ENCODE peak calls at places on chromosomes 1 and 21, in ten cellular contexts. W, V, F, G, Z, K, C, U, H and S are unnamed samples.

GRCh38 chr1:213008564-213008963 is 7.1 kb downstream of the ANGEL2 start:
- DNase-seq in W (no peak), V (no peak), F (no peak), G (no peak), Z (no peak), K (no peak), C (no peak), U (no peak), H (no peak), S (no peak)

GRCh38 chr1:6006882-6007281 is 14.7 kb upstream of the NPHP4 start:
- DNase-seq in W (no peak), V (no peak), F (peak; percentile 34), G (no peak), Z (no peak), K (no peak), C (peak; percentile 70), U (no peak), H (no peak), S (no peak)

GRCh38 chr1:173107696-173108095 is 57.0 kb upstream of the TNFSF18 start:
- DNase-seq in W (no peak), V (no peak), F (no peak), G (no peak), Z (no peak), K (no peak), C (no peak), U (no peak), H (no peak), S (no peak)

GRCh38 chr1:175725684-175726083 is 17.7 kb downstream of the TNR start:
- DNase-seq in W (peak; percentile 78), V (peak; percentile 7), F (no peak), G (no peak), Z (peak; percentile 15), K (no peak), C (no peak), U (peak; percentile 17), H (no peak), S (no peak)

GRCh38 chr1:3631330-3631729 is 6.5 kb downstream of the TPRG1L start:
- DNase-seq in W (no peak), V (no peak), F (peak; percentile 50), G (no peak), Z (no peak), K (no peak), C (no peak), U (no peak), H (no peak), S (no peak)

GRCh38 chr1:170536924-170537551 is 5.1 kb downstream of the GORAB start:
- DNase-seq in W (no peak), V (peak; percentile 7), F (no peak), G (no peak), Z (peak; percentile 55), K (no peak), C (no peak), U (no peak), H (no peak), S (no peak)

GRCh38 chr1:246647513-246647912 is 76.7 kb upstream of the SCCPDH start:
- DNase-seq in W (no peak), V (peak; percentile 34), F (no peak), G (no peak), Z (peak; percentile 17), K (no peak), C (no peak), U (no peak), H (peak; percentile 15), S (no peak)

GRCh38 chr21:29610960-29611359 is 312.2 kb downstream of the BACH1 start:
- DNase-seq in W (no peak), V (peak; percentile 1), F (no peak), G (no peak), Z (peak; percentile 8), K (no peak), C (no peak), U (no peak), H (no peak), S (peak; percentile 67)

GRCh38 chr1:226457307-226457712 is 49.4 kb upstream of the PARP1 start:
- DNase-seq in W (no peak), V (peak; percentile 3), F (no peak), G (peak; percentile 59), Z (peak; percentile 33), K (no peak), C (no peak), U (no peak), H (no peak), S (no peak)

GRCh38 chr1:59903136-59903754 is 23.3 kb downstream of the CYP2J2 start:
- DNase-seq in W (peak; percentile 12), V (peak; percentile 20), F (no peak), G (no peak), Z (peak; percentile 38), K (peak; percentile 27), C (no peak), U (no peak), H (no peak), S (no peak)

GRCh38 chr1:40344597-40344996 is 27.5 kb upstream of the COL9A2 start:
- DNase-seq in W (no peak), V (peak; percentile 65), F (peak; percentile 62), G (peak; percentile 32), Z (peak; percentile 66), K (peak; percentile 54), C (no peak), U (no peak), H (no peak), S (peak; percentile 31)

GRCh38 chr1:225424562-225425210 is 3.2 kb downstream of the LBR start:
- DNase-seq in W (no peak), V (peak; percentile 20), F (no peak), G (no peak), Z (peak; percentile 50), K (no peak), C (no peak), U (peak; percentile 12), H (no peak), S (no peak)
- H3K4me3 ChIP-seq in W (no peak overlapping the region), V (no peak overlapping the region), F (no peak overlapping the region), G (peak overlapping the region; percentile 93), Z (no peak overlapping the region), K (no peak overlapping the region), C (peak overlapping the region; percentile 13), U (peak overlapping the region; percentile 94), H (no peak overlapping the region), S (no peak overlapping the region)

GRCh38 chr21:44752701-44753235 is 41.4 kb upstream of the TSPEAR start:
- DNase-seq in W (no peak), V (no peak), F (no peak), G (no peak), Z (peak; percentile 46), K (no peak), C (no peak), U (peak; percentile 61), H (no peak), S (no peak)

GRCh38 chr21:44756416-44757185 is 45.0 kb downstream of the UBE2G2 start:
- DNase-seq in W (no peak), V (no peak), F (no peak), G (no peak), Z (peak; percentile 62), K (no peak), C (no peak), U (no peak), H (no peak), S (no peak)

GRCh38 chr21:44753357-44753756 is 42.0 kb upstream of the TSPEAR start:
- DNase-seq in W (no peak), V (no peak), F (no peak), G (no peak), Z (no peak), K (no peak), C (no peak), U (no peak), H (no peak), S (no peak)

GRCh38 chr21:44757731-44758130 is 43.9 kb downstream of the UBE2G2 start:
- DNase-seq in W (no peak), V (no peak), F (no peak), G (no peak), Z (no peak), K (no peak), C (no peak), U (no peak), H (no peak), S (no peak)

GRCh38 chr21:44755227-44755626 is 43.9 kb upstream of the TSPEAR start:
- DNase-seq in W (no peak), V (peak; percentile 50), F (no peak), G (no peak), Z (peak; percentile 44), K (no peak), C (no peak), U (no peak), H (no peak), S (no peak)
- H3K4me3 ChIP-seq in W (no peak overlapping the region), V (no peak overlapping the region), F (no peak overlapping the region), G (no peak overlapping the region), Z (no peak overlapping the region), K (no peak overlapping the region), C (no peak overlapping the region), U (no peak overlapping the region), H (no peak overlapping the region), S (no peak overlapping the region)

DNA sequence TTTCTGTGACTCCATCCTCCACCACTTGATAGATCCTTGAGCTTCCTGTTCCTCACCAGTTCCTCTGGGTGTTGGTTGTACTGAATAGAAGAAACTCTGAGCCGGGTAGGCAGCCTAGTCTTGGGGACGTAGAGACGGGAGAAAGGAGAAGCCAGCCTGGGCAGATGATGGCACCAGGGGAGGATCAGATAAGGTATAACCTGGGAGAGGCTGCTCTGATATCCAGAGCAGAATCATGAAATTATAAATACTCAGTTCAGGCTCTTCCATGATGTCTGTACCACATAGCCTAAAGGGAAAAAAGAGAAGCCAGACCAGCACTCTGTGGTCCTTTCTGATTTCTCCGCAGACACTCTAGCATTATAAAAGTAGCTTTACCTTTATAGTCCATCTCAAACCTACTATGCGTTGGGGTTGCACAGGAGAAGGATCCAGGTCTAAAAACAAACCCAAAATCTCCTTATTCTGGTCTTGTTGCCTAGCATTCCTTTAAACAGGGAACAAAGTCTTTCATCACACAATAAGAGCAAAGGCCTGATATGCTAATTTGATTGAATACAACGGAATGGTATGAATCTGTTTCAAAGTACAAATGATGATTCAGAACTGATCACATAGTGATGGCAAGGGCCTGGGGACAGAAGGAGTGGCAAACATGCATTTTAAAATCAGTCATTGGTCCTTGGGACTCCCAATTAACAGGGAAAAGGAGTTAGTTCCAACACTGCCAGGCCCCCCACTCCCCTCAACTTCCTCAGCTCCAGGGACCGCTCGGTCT is 1.2 kb upstream of the CD34 start:
- DNase-seq in W (no peak), V (no peak), F (no peak), G (no peak), Z (peak; percentile 47), K (no peak), C (no peak), U (no peak), H (no peak), S (no peak)
- H3K4me3 ChIP-seq in W (no peak overlapping the region), V (no peak overlapping the region), F (no peak overlapping the region), G (no peak overlapping the region), Z (no peak overlapping the region), K (peak overlapping the region; percentile 51), C (peak overlapping the region; percentile 62), U (no peak overlapping the region), H (no peak overlapping the region), S (no peak overlapping the region)

GRCh38 chr1:158951956-158952355 is 20.6 kb downstream of the PYHIN1 start:
- DNase-seq in W (no peak), V (no peak), F (peak; percentile 56), G (no peak), Z (no peak), K (no peak), C (no peak), U (no peak), H (no peak), S (no peak)

DNA sequence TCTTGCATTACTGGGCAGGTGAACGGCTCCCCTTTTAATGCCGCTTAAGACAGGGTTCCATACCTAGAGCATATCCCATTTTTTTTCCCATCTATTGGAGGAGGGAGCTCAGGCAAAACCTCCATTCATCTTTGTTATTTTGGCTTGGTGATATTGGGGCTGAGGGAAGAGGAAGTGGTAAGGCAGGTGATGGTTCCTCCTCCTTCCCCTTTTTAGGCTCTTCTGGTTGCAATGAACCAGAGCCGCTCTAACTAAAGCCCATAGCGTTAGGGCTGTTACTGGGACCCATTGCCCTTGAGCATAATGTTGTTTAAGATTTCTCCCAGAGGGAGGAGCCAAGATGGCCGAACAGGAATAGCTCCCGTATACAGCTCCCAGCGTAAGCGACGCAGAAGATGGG is 21.1 kb downstream of the PYHIN1 start:
- DNase-seq in W (no peak), V (no peak), F (no peak), G (no peak), Z (no peak), K (no peak), C (no peak), U (no peak), H (no peak), S (no peak)
- H3K4me3 ChIP-seq in W (no peak overlapping the region), V (no peak overlapping the region), F (no peak overlapping the region), G (no peak overlapping the region), Z (no peak overlapping the region), K (no peak overlapping the region), C (no peak overlapping the region), U (no peak overlapping the region), H (no peak overlapping the region), S (no peak overlapping the region)